ENCODE peak calls at places on chromosomes 5 and 9, in four cellular contexts. F is cardiac fibroblast; P is natural killer cell; S is activated CD8-positive, alpha-beta T cell treated with anti-CD3 and anti-CD28 coated beads for 36 hours. E is an unnamed sample.

GRCh38 chr5:6827815-6828214 is 114.6 kb downstream of the TENT4A start:
- DNase-seq in F (no peak), P (no peak), S (peak), E (no peak)

GRCh38 chr5:109316631-109317030 is 93.1 kb downstream of the PJA2 start:
- DNase-seq in F (peak), P (no peak), S (no peak), E (peak)

GRCh38 chr9:92254401-92255337 is 38.8 kb downstream of the IARS1 start:
- DNase-seq in F (no peak), P (no peak), S (no peak), E (no peak)

GRCh38 chr5:93599427-93600146 is 16.6 kb downstream of the NR2F1 start:
- DNase-seq in F (no peak), P (no peak), S (no peak), E (no peak)

GRCh38 chr9:121620777-121621437 is 30.5 kb upstream of the DAB2IP start:
- DNase-seq in F (peak), P (no peak), S (peak), E (no peak)

GRCh38 chr9:81411961-81412360 is 277.4 kb downstream of the TLE1 start:
- DNase-seq in F (no peak), P (no peak), S (no peak), E (peak)

GRCh38 chr9:72902268-72902667 is 50.6 kb downstream of the ALDH1A1 start:
- DNase-seq in F (no peak), P (no peak), S (no peak), E (no peak)

GRCh38 chr9:21481470-21482057 is 549 bp downstream of the IFNE start:
- DNase-seq in F (no peak), P (no peak), S (no peak), E (no peak)

GRCh38 chr5:14925326-14925725 is 53.7 kb upstream of the ANKH start:
- DNase-seq in F (no peak), P (no peak), S (no peak), E (no peak)

GRCh38 chr5:19498852-19499251 is 489.1 kb downstream of the CDH18 start:
- DNase-seq in F (no peak), P (no peak), S (no peak), E (no peak)

GRCh38 chr5:160938532-160938931 is 86.5 kb upstream of the ATP10B start:
- DNase-seq in F (no peak), P (no peak), S (no peak), E (no peak)

GRCh38 chr9:27154923-27155322 is 45.9 kb downstream of the TEK start:
- DNase-seq in F (peak), P (no peak), S (no peak), E (peak)

DNA sequence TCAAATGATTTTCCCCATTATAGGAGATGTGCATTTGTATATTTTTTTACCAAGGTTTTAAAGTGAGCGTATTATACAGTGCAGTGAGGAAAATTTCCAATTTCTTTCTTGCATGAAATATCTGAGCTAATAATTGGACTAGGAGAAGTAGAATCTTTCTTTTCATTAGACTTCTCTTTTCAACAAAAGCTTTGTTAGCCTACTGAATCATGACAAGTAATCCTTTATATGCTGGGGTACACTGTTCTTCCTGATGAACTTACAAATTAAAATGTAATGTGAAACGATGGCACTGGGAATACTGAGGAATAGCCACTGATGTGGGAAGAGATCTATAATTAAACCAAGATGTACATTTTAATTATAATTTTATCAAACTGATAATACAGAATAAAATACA is 829.6 kb downstream of the PTPRD start:
- DNase-seq in F (no peak), P (no peak), S (no peak), E (no peak)
- TF ChIP-seq CTCF in F (no peak), P (no peak), S (no peak), E (no peak)

DNA sequence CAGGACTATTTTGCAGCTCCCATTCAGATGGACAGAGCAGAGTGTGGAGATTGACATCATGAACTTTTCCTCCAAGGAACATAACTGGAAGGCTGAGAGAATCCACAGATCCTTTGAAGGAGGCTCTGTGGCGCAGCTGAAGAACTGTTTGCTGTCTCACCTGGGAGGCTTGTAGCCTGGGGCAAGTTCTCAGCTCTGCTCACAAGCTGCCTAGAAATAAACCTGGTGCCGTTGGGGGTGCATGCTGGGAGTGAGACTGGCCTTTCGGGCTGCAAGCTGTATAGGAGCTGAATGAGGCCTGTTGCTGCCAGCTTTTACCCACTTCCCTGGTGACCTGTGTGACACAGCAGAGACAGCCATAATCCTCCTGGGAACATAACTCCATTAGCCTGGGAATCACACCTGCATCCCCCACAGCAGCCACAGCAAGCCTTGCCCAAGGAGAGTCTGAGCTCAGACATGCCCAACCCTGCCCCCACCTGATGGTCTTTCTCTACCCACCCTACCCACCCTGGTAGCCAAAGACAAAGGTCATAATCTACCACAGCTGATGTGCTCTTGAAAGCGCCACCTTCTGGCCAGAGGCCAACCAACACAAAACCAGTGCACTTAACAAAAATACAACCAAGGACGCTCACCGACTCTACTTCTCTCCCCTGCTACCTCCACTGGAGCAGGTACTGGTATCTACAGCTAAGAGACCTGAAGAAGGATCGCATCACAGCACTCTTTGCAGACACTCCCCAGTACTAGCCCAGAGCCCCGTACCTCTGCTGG is 205.1 kb upstream of the MRPS30 start:
- DNase-seq in F (no peak), P (no peak), S (peak), E (no peak)
- TF ChIP-seq CTCF in F (no peak), P (no peak), S (no peak), E (no peak)

DNA sequence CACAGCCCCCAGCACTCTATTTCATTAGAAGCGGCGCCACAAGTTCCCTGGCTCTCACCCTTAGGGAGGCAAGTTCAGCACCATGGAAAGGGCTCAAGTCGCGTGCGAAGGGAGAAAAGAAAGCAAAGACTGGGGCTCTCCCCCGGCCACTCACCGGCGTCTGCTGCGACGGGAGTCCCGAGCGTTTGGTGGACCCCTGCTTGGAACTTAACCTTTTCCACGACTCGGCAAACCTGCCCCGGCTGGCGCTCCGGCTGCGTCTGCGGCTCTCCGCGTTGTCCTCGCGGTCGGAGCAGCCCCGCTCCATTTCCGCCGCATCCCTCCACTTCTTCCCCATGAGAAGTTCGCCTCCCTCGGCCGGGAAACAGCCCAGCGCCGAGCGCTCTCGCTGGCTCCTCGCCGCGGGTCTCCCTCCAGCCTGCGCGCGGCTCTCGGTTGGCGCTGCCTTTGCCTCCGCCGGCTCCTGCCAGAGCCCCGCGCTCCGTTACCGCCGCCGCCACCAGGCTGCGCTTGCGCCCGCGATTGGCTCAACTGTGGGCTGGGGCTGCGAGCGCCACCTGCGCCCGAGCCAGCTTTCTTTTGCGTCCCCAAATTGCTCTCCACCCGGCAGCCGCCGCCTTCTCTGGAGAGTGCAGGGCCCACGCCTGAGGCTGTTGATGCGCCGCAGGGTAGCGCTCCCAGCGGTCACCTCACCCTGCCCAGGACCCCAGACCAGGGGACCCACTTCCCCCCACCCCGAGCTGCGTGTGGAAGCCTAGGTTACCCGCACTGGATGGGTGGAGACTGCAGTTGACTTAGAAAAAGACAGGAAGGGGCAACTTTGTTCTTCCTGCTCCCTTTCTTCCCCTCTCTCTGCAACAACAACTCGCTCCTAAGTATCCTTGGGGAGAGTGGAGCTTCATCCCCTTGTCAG is 321.6 kb downstream of the CEMIP2 start:
- DNase-seq in F (peak), P (no peak), S (peak), E (peak)
- TF ChIP-seq CTCF in F (no peak), P (no peak), S (no peak), E (peak)

GRCh38 chr5:172530406-172530805 is 76.1 kb upstream of the SH3PXD2B start:
- DNase-seq in F (no peak), P (no peak), S (no peak), E (no peak)
- TF ChIP-seq CTCF in F (no peak), P (no peak), S (no peak), E (no peak)

DNA sequence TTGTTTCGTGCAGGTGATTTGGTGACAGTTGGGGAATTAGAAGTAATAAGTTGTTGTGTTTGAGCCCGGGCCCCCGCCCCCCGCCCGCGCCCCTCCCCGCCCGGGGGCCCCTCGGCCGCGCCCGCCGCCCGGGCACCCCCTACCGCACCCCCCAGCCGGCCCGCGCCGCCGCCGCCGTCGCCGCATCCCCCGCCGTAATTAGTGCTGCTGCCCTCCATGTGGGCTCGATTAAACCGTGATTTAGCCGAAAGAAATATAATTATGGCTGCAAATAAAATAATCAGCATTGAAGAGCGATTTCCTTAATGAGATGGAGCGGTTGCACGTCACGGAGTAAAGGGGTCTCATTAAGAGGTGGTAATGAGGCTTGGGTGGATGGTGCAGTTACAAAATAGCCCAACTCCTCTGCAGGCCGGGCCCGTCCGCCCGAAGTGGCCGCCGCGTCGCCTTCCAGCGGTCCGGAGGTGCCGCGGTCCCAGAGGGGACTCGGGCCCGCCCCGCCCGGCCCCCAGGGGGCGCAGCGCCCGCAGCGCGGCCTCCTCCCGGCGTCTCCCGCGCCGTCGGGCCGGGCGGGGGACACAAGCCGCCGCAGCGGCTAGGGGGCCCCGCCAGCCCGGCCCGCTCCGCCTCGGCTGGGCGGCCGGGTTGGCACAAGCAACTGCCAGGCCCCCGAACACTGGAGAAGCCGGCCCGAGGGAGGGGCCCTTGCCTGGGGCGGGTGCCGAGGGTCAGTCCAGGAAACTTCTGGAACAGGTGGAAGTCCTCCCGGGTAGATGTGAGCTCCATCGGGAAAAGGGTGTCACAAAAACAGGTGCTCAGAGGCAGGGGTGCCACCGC is 6.9 kb upstream of the OTP start:
- DNase-seq in F (no peak), P (no peak), S (peak), E (no peak)
- TF ChIP-seq CTCF in F (peak), P (peak), S (peak), E (peak)

GRCh38 chr5:134911285-134912215 is 6.6 kb downstream of the PCBD2 start:
- DNase-seq in F (no peak), P (no peak), S (no peak), E (peak)

GRCh38 chr5:134920848-134921575 is 16.1 kb downstream of the PCBD2 start:
- DNase-seq in F (no peak), P (no peak), S (no peak), E (no peak)

GRCh38 chr5:134913795-134914194 is 8.9 kb downstream of the PCBD2 start:
- DNase-seq in F (no peak), P (no peak), S (no peak), E (no peak)

GRCh38 chr5:134913254-134913653 is 8.3 kb downstream of the PCBD2 start:
- DNase-seq in F (no peak), P (no peak), S (no peak), E (no peak)

DNA sequence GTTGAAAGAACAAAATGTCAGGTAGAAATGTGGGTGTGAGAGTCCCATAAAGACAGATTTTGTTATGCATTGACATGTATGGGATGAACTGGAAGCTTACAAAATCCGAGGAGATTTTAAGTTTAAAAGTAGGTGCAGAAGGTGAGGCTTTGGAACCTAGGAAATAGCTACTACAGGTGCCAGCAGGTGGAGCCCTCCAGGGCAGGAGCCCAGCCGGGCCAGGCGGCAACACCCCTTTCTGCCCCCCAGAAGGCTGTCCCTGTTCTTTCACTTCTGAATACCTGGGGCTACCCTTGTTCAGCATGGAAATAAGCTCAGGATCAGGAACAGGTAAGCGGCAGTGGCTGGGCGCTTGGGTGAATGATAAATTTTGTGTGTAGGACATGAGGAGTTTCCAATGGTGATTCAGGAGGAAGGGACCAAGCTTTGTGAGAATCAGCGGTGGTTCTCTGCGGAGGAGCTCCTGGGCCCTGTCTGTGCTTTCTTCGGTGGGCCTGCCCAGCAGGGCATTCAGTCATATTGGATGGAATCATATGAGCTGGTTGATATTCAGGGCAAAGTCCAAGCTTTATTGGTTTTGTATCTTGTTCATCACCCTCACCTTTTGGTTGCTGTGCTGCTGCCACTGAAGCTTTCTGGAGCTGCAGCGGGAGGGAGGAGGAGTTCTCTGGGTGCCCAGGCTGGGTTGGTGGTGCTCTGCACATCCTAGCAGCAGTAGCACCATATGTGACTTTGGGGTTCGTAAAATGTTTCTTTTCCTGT is 12.3 kb downstream of the PCBD2 start:
- DNase-seq in F (no peak), P (no peak), S (peak), E (no peak)
- TF ChIP-seq CTCF in F (peak), P (no peak), S (peak), E (peak)

GRCh38 chr9:32395483-32396216 is 11.2 kb downstream of the ACO1 start:
- DNase-seq in F (peak), P (no peak), S (no peak), E (peak)
- TF ChIP-seq CTCF in F (peak), P (no peak), S (no peak), E (peak)

GRCh38 chr5:73218552-73219171 is 45.7 kb downstream of the TMEM174 start:
- DNase-seq in F (peak), P (no peak), S (no peak), E (no peak)
- TF ChIP-seq CTCF in F (peak), P (no peak), S (no peak), E (peak)